ENCODE peak calls at places on chromosomes 3 and 15, in ten cellular contexts. Z, V, B, S, M, J, P, L, K and X are unnamed samples.

GRCh38 chr3:169811606-169812123 is 1.0 kb upstream of the LRRIQ4 start:
- DNase-seq in M (no peak), J (no peak), V (no peak), P (peak; percentile 11), S (no peak), B (peak; percentile 14), Z (no peak), L (peak; percentile 91), K (peak; percentile 19), X (peak; percentile 78)

GRCh38 chr3:114155370-114155821 is 23.5 kb downstream of the DRD3 start:
- DNase-seq in K (no peak), J (no peak), L (peak; percentile 30), P (no peak), V (no peak), M (peak; percentile 12), B (peak; percentile 36), Z (no peak), S (no peak), X (peak; percentile 55)

GRCh38 chr3:157501863-157502262 is 1.4 kb downstream of the VEPH1 start:
- DNase-seq in M (no peak), V (no peak), P (no peak), L (no peak), S (no peak), K (no peak), J (no peak), B (no peak), Z (no peak), X (no peak)

GRCh38 chr15:35427496-35427895 is 118.5 kb downstream of the DPH6 start:
- DNase-seq in S (no peak), P (no peak), K (no peak), B (peak; percentile 79), J (no peak), V (no peak), L (no peak), Z (no peak), M (no peak), X (no peak)

GRCh38 chr15:98009169-98009568 is 48.7 kb downstream of the ARRDC4 start:
- DNase-seq in V (no peak), J (no peak), P (no peak), M (no peak), B (no peak), S (no peak), L (no peak), K (no peak), Z (no peak), X (no peak)

GRCh38 chr3:24197809-24198208 is 252.7 kb downstream of the NR1D2 start:
- DNase-seq in J (no peak), V (no peak), L (no peak), S (no peak), M (no peak), K (no peak), B (no peak), Z (no peak), P (no peak), X (no peak)

GRCh38 chr3:132536442-132537153 is 60.5 kb upstream of the ACKR4 start:
- DNase-seq in P (no peak), Z (no peak), S (no peak), V (no peak), B (no peak), L (peak; percentile 18), M (no peak), J (no peak), K (no peak), X (peak; percentile 45)

GRCh38 chr3:19213608-19214220 is 65.4 kb downstream of the KCNH8 start:
- DNase-seq in J (no peak), P (no peak), B (no peak), S (no peak), M (no peak), V (no peak), Z (no peak), K (no peak), L (no peak), X (no peak)

GRCh38 chr3:41102053-41102556 is 97.2 kb upstream of the CTNNB1 start:
- DNase-seq in J (no peak), P (no peak), V (no peak), B (no peak), L (no peak), Z (no peak), M (no peak), K (no peak), S (no peak), X (no peak)

GRCh38 chr3:41169038-41169437 is 30.3 kb upstream of the CTNNB1 start:
- DNase-seq in B (no peak), L (no peak), P (no peak), K (no peak), V (no peak), M (no peak), J (no peak), S (no peak), Z (no peak), X (no peak)

GRCh38 chr15:95763426-95763825 is 567.1 kb upstream of the NR2F2 start:
- DNase-seq in K (no peak), S (no peak), V (no peak), P (no peak), Z (no peak), J (no peak), B (no peak), L (no peak), M (no peak), X (no peak)

GRCh38 chr3:184378650-184379374 is 805 bp upstream of the THPO start:
- DNase-seq in K (no peak), P (no peak), M (no peak), L (no peak), V (no peak), Z (no peak), S (no peak), J (no peak), B (no peak), X (no peak)

GRCh38 chr3:88957751-88958452 is 149.5 kb upstream of the EPHA3 start:
- DNase-seq in S (no peak), B (no peak), V (no peak), K (no peak), Z (no peak), P (no peak), M (no peak), L (peak; percentile 82), J (no peak), X (peak; percentile 81)

GRCh38 chr15:69675727-69676126 is 223.1 kb downstream of the RPLP1 start:
- DNase-seq in K (no peak), P (no peak), V (no peak), M (no peak), Z (no peak), B (no peak), J (no peak), S (no peak), L (no peak), X (no peak)

GRCh38 chr15:66948294-66948693 is 117.1 kb upstream of the SMAD3 start:
- DNase-seq in L (peak; percentile 50), V (no peak), M (no peak), Z (no peak), P (no peak), J (no peak), S (no peak), B (no peak), K (no peak), X (no peak)

GRCh38 chr3:122902326-122902725 is 107.5 kb downstream of the SLC49A4 start:
- DNase-seq in B (no peak), M (no peak), J (no peak), Z (no peak), S (no peak), P (no peak), K (no peak), V (no peak), L (no peak), X (peak; percentile 15)

GRCh38 chr3:197802505-197803459 is 11.7 kb downstream of the LRCH3 start:
- DNase-seq in S (no peak), K (no peak), V (no peak), Z (no peak), J (no peak), M (no peak), B (peak; percentile 23), P (no peak), L (no peak), X (no peak)

GRCh38 chr15:71329041-71329440 is 213.8 kb downstream of the THSD4 start:
- DNase-seq in J (no peak), V (no peak), M (no peak), S (peak; percentile 31), L (peak; percentile 35), P (no peak), K (no peak), B (no peak), Z (no peak), X (peak; percentile 53)

GRCh38 chr3:16174389-16174788 is at the start of gene GALNT15:
- DNase-seq in M (no peak), J (peak; percentile 81), L (peak; percentile 98), V (peak; percentile 75), S (peak; percentile 97), K (peak; percentile 71), B (peak; percentile 97), Z (no peak), P (peak; percentile 9), X (peak; percentile 96)

GRCh38 chr3:138399766-138400165 is 34.6 kb upstream of the ESYT3 start:
- DNase-seq in B (no peak), J (no peak), P (no peak), V (no peak), M (no peak), S (no peak), L (no peak), Z (no peak), K (no peak), X (no peak)

GRCh38 chr3:46934508-46935167 is 41.9 kb downstream of the CCDC12 start:
- DNase-seq in M (no peak), P (no peak), J (peak; percentile 78), L (no peak), K (no peak), B (no peak), S (no peak), Z (no peak), V (no peak), X (peak; percentile 20)

GRCh38 chr15:88630141-88630721 is 8.6 kb upstream of the ISG20 start:
- DNase-seq in K (no peak), L (no peak), Z (no peak), B (no peak), V (no peak), J (no peak), M (no peak), S (peak; percentile 22), P (no peak), X (peak; percentile 44)

GRCh38 chr3:194749631-194750271 is 64.1 kb downstream of the FAM43A start:
- DNase-seq in K (no peak), Z (no peak), V (no peak), B (no peak), M (no peak), P (no peak), J (no peak), L (no peak), S (no peak), X (peak; percentile 21)

GRCh38 chr15:88264622-88265021 is 8.1 kb upstream of the NTRK3 start:
- DNase-seq in K (no peak), L (no peak), J (no peak), S (no peak), V (no peak), M (no peak), Z (no peak), B (no peak), P (no peak), X (no peak)

GRCh38 chr3:132543016-132543739 is 53.9 kb upstream of the ACKR4 start:
- DNase-seq in Z (no peak), M (no peak), V (no peak), P (no peak), J (no peak), L (peak; percentile 97), B (no peak), S (no peak), K (no peak), X (peak; percentile 96)

GRCh38 chr3:11037241-11037873 is 44.8 kb downstream of the SLC6A1 start:
- DNase-seq in B (no peak), S (no peak), J (no peak), V (no peak), K (no peak), M (no peak), Z (no peak), L (no peak), P (no peak), X (no peak)

GRCh38 chr15:48145923-48146322 is 25.1 kb downstream of the SLC24A5 start:
- DNase-seq in L (peak; percentile 52), K (no peak), P (no peak), V (no peak), Z (no peak), B (no peak), J (no peak), S (no peak), M (no peak), X (peak; percentile 60)

GRCh38 chr15:85897207-85897817 is 102.6 kb upstream of the KLHL25 start:
- DNase-seq in L (no peak), Z (no peak), J (no peak), B (no peak), P (no peak), S (no peak), M (no peak), V (no peak), K (no peak), X (no peak)